ENCODE peak calls at places on chromosome 1, in nine cellular contexts. One of them, this sample, is unnamed.
A peak's percentile ranks its signal among the peaks of the same experiment; 100 is the strongest.

GRCh38 chr1:30524840-30525617 is 198.4 kb downstream of the MATN1 start:
- DNase-seq in amniotic stem cell: no peak
- DNase-seq in fibroblast of the conjunctiva: no peak
- DNase-seq in endodermal cell: peak; percentile 38
- DNase-seq in fibroblast of pulmonary artery: no peak
- DNase-seq in neuronal stem cell: no peak
- DNase-seq in hepatic stellate cell: no peak
- DNase-seq in transverse colon: no peak
- DNase-seq in EL: peak; percentile 6
- DNase-seq in this sample: no peak

GRCh38 chr1:179923044-179923443 is 31.6 kb upstream of the CEP350 start:
- DNase-seq in fibroblast of pulmonary artery: no peak
- DNase-seq in amniotic stem cell: no peak
- DNase-seq in hepatic stellate cell: no peak
- DNase-seq in transverse colon: no peak
- DNase-seq in endodermal cell: no peak
- DNase-seq in EL: no peak
- DNase-seq in fibroblast of the conjunctiva: no peak
- DNase-seq in neuronal stem cell: no peak
- DNase-seq in this sample: no peak

GRCh38 chr1:36411674-36412648 is 14.3 kb upstream of the LSM10 start:
- DNase-seq in fibroblast of pulmonary artery: peak; percentile 49
- DNase-seq in neuronal stem cell: no peak
- DNase-seq in EL: peak; percentile 29
- DNase-seq in amniotic stem cell: no peak
- DNase-seq in transverse colon: no peak
- DNase-seq in hepatic stellate cell: no peak
- DNase-seq in fibroblast of the conjunctiva: no peak
- DNase-seq in endodermal cell: peak; percentile 66
- DNase-seq in this sample: peak; percentile 40

GRCh38 chr1:230235876-230236275 is 168.8 kb downstream of the GALNT2 start:
- DNase-seq in amniotic stem cell: no peak
- DNase-seq in neuronal stem cell: no peak
- DNase-seq in fibroblast of the conjunctiva: no peak
- DNase-seq in hepatic stellate cell: no peak
- DNase-seq in endodermal cell: peak; percentile 65
- DNase-seq in EL: no peak
- DNase-seq in transverse colon: no peak
- DNase-seq in fibroblast of pulmonary artery: no peak
- DNase-seq in this sample: no peak

GRCh38 chr1:231724041-231724440 is 97.5 kb downstream of the DISC1 start:
- DNase-seq in transverse colon: no peak
- DNase-seq in hepatic stellate cell: no peak
- DNase-seq in neuronal stem cell: no peak
- DNase-seq in fibroblast of the conjunctiva: no peak
- DNase-seq in EL: no peak
- DNase-seq in fibroblast of pulmonary artery: no peak
- DNase-seq in amniotic stem cell: no peak
- DNase-seq in endodermal cell: no peak
- DNase-seq in this sample: no peak

GRCh38 chr1:229828461-229828860 is 202.4 kb downstream of the URB2 start:
- DNase-seq in neuronal stem cell: no peak
- DNase-seq in amniotic stem cell: no peak
- DNase-seq in endodermal cell: no peak
- DNase-seq in fibroblast of pulmonary artery: no peak
- DNase-seq in EL: no peak
- DNase-seq in transverse colon: no peak
- DNase-seq in fibroblast of the conjunctiva: no peak
- DNase-seq in hepatic stellate cell: no peak
- DNase-seq in this sample: no peak

GRCh38 chr1:64505944-64506658 is 36.2 kb downstream of the CACHD1 start:
- DNase-seq in endodermal cell: no peak
- DNase-seq in amniotic stem cell: no peak
- DNase-seq in EL: no peak
- DNase-seq in transverse colon: peak; percentile 63
- DNase-seq in fibroblast of the conjunctiva: no peak
- DNase-seq in neuronal stem cell: no peak
- DNase-seq in fibroblast of pulmonary artery: no peak
- DNase-seq in hepatic stellate cell: no peak
- DNase-seq in this sample: no peak

GRCh38 chr1:246565751-246566127 is 322 bp downstream of the TFB2M start:
- DNase-seq in fibroblast of pulmonary artery: peak; percentile 64
- DNase-seq in endodermal cell: no peak
- DNase-seq in neuronal stem cell: no peak
- DNase-seq in amniotic stem cell: no peak
- DNase-seq in hepatic stellate cell: peak; percentile 32
- DNase-seq in EL: no peak
- DNase-seq in transverse colon: no peak
- DNase-seq in fibroblast of the conjunctiva: no peak
- DNase-seq in this sample: peak; percentile 62

GRCh38 chr1:212635141-212635601 is 26.6 kb downstream of the ATF3 start:
- DNase-seq in fibroblast of the conjunctiva: peak; percentile 29
- DNase-seq in hepatic stellate cell: peak; percentile 40
- DNase-seq in transverse colon: no peak
- DNase-seq in neuronal stem cell: no peak
- DNase-seq in EL: peak; percentile 55
- DNase-seq in endodermal cell: no peak
- DNase-seq in amniotic stem cell: no peak
- DNase-seq in fibroblast of pulmonary artery: peak; percentile 54
- DNase-seq in this sample: peak; percentile 39

This sample was measured in astrocyte.